ENCODE peak calls at places on chromosomes 6 and 20, in seven cellular contexts. R, B, U, D, K, E and Y are unnamed samples.

GRCh38 chr6:16180696-16181428 is 52.0 kb downstream of the MYLIP start:
- DNase-seq in R (no peak), B (no peak), U (no peak), D (no peak), K (no peak), E (no peak), Y (no peak)

GRCh38 chr6:57261896-57262295 is 39.8 kb upstream of the RAB23 start:
- DNase-seq in R (no peak), B (no peak), U (no peak), D (no peak), K (no peak), E (no peak), Y (no peak)

GRCh38 chr6:111823831-111824607 is 49.2 kb downstream of the FYN start:
- DNase-seq in R (no peak), B (no peak), U (no peak), D (no peak), K (no peak), E (peak), Y (no peak)

GRCh38 chr6:137866200-137866913 is 702 bp upstream of the TNFAIP3 start:
- DNase-seq in R (no peak), B (no peak), U (peak), D (peak), K (no peak), E (no peak), Y (no peak)

GRCh38 chr20:51700809-51701285 is 67.3 kb downstream of the ATP9A start:
- DNase-seq in R (peak), B (peak), U (no peak), D (peak), K (no peak), E (no peak), Y (no peak)

GRCh38 chr6:34027445-34027936 is 118.4 kb downstream of the GRM4 start:
- DNase-seq in R (peak), B (peak), U (peak), D (peak), K (peak), E (no peak), Y (no peak)

GRCh38 chr20:48285656-48286055 is 500.4 kb upstream of the SULF2 start:
- DNase-seq in R (no peak), B (no peak), U (no peak), D (peak), K (no peak), E (no peak), Y (no peak)

GRCh38 chr6:22361576-22361975 is 64.7 kb upstream of the PRL start:
- DNase-seq in R (no peak), B (no peak), U (no peak), D (no peak), K (no peak), E (no peak), Y (no peak)

GRCh38 chr6:124536157-124536556 is 426.1 kb upstream of the RNF217 start:
- DNase-seq in R (no peak), B (no peak), U (no peak), D (no peak), K (no peak), E (no peak), Y (no peak)

GRCh38 chr20:2657241-2657640 is 4.8 kb downstream of the NOP56 start:
- DNase-seq in R (no peak), B (no peak), U (no peak), D (no peak), K (no peak), E (no peak), Y (no peak)

GRCh38 chr20:25355866-25356265 is 34.8 kb downstream of the ABHD12 start:
- DNase-seq in R (no peak), B (no peak), U (no peak), D (no peak), K (no peak), E (no peak), Y (no peak)

GRCh38 chr20:31712564-31713311 is 9.9 kb downstream of the BCL2L1 start:
- DNase-seq in R (no peak), B (no peak), U (no peak), D (no peak), K (peak), E (no peak), Y (no peak)

GRCh38 chr6:121520337-121521163 is 85.1 kb downstream of the GJA1 start:
- DNase-seq in R (no peak), B (no peak), U (no peak), D (no peak), K (no peak), E (peak), Y (no peak)

GRCh38 chr20:24836900-24837299 is 112.2 kb upstream of the CST7 start:
- DNase-seq in R (no peak), B (no peak), U (no peak), D (no peak), K (no peak), E (no peak), Y (no peak)

GRCh38 chr20:23058240-23058639 is 8.8 kb upstream of the THBD start:
- DNase-seq in R (no peak), B (no peak), U (no peak), D (no peak), K (no peak), E (no peak), Y (no peak)

GRCh38 chr20:15703171-15703911 is 869.9 kb downstream of the KIF16B start:
- DNase-seq in R (no peak), B (no peak), U (no peak), D (no peak), K (no peak), E (peak), Y (no peak)